ENCODE peak calls at places on chromosomes 6 and 20, in ten cellular contexts. One of them, this sample, is unnamed.
A peak's percentile ranks its signal among the peaks of the same experiment; 100 is the strongest.

GRCh38 chr6:132683543-132683942 is 24.6 kb upstream of the TAAR1 start:
- DNase-seq in GM23338: no peak
- DNase-seq in prostate gland: no peak
- DNase-seq in stomach: no peak
- DNase-seq in esophagus muscularis mucosa: no peak
- DNase-seq in HCT116: no peak
- DNase-seq in upper lobe of left lung: no peak
- DNase-seq in vagina: no peak
- DNase-seq in spleen: no peak
- DNase-seq in endothelial cell of umbilical vein: no peak
- DNase-seq in this sample: no peak

GRCh38 chr20:51411867-51412266 is 130.7 kb downstream of the NFATC2 start:
- DNase-seq in vagina: no peak
- DNase-seq in GM23338: peak; percentile 29
- DNase-seq in stomach: no peak
- DNase-seq in endothelial cell of umbilical vein: no peak
- DNase-seq in prostate gland: no peak
- DNase-seq in esophagus muscularis mucosa: no peak
- DNase-seq in upper lobe of left lung: no peak
- DNase-seq in HCT116: no peak
- DNase-seq in spleen: no peak
- DNase-seq in this sample: no peak

GRCh38 chr20:11902264-11902663 is 15.4 kb upstream of the BTBD3 start:
- DNase-seq in spleen: no peak
- DNase-seq in esophagus muscularis mucosa: no peak
- DNase-seq in GM23338: no peak
- DNase-seq in endothelial cell of umbilical vein: peak; percentile 8
- DNase-seq in upper lobe of left lung: no peak
- DNase-seq in vagina: no peak
- DNase-seq in prostate gland: no peak
- DNase-seq in stomach: no peak
- DNase-seq in HCT116: no peak
- DNase-seq in this sample: no peak

GRCh38 chr20:57008217-57008616 is 258.2 kb downstream of the BMP7 start:
- DNase-seq in prostate gland: no peak
- DNase-seq in esophagus muscularis mucosa: no peak
- DNase-seq in vagina: no peak
- DNase-seq in endothelial cell of umbilical vein: no peak
- DNase-seq in upper lobe of left lung: no peak
- DNase-seq in spleen: no peak
- DNase-seq in HCT116: no peak
- DNase-seq in stomach: no peak
- DNase-seq in GM23338: no peak
- DNase-seq in this sample: no peak

GRCh38 chr6:144559865-144560603 is 274.9 kb downstream of the UTRN start:
- DNase-seq in endothelial cell of umbilical vein: peak; percentile 65
- DNase-seq in esophagus muscularis mucosa: no peak
- DNase-seq in upper lobe of left lung: no peak
- DNase-seq in vagina: no peak
- DNase-seq in GM23338: no peak
- DNase-seq in stomach: no peak
- DNase-seq in spleen: no peak
- DNase-seq in prostate gland: peak; percentile 6
- DNase-seq in HCT116: no peak
- DNase-seq in this sample: no peak

GRCh38 chr6:30568245-30568644 is 3.0 kb upstream of the ABCF1 start:
- DNase-seq in HCT116: no peak
- DNase-seq in spleen: no peak
- DNase-seq in GM23338: no peak
- DNase-seq in vagina: no peak
- DNase-seq in esophagus muscularis mucosa: no peak
- DNase-seq in prostate gland: no peak
- DNase-seq in upper lobe of left lung: no peak
- DNase-seq in stomach: no peak
- DNase-seq in endothelial cell of umbilical vein: no peak
- DNase-seq in this sample: no peak

GRCh38 chr6:35238843-35239289 is 20.7 kb upstream of the ZNF76 start:
- DNase-seq in vagina: no peak
- DNase-seq in stomach: no peak
- DNase-seq in prostate gland: no peak
- DNase-seq in esophagus muscularis mucosa: no peak
- DNase-seq in HCT116: no peak
- DNase-seq in spleen: peak; percentile 24
- DNase-seq in endothelial cell of umbilical vein: peak; percentile 92
- DNase-seq in GM23338: peak; percentile 90
- DNase-seq in upper lobe of left lung: peak; percentile 69
- DNase-seq in this sample: no peak

GRCh38 chr6:27251672-27252251 is 4.3 kb downstream of the PRSS16 start:
- DNase-seq in spleen: peak; percentile 89
- DNase-seq in stomach: peak; percentile 91
- DNase-seq in upper lobe of left lung: peak; percentile 91
- DNase-seq in esophagus muscularis mucosa: no peak
- DNase-seq in HCT116: peak; percentile 85
- DNase-seq in vagina: no peak
- DNase-seq in endothelial cell of umbilical vein: peak; percentile 23
- DNase-seq in prostate gland: peak; percentile 79
- DNase-seq in GM23338: peak; percentile 98
- DNase-seq in this sample: peak; percentile 29

GRCh38 chr20:37223053-37223452 is 38.6 kb downstream of the GHRH start:
- DNase-seq in GM23338: no peak
- DNase-seq in prostate gland: no peak
- DNase-seq in endothelial cell of umbilical vein: no peak
- DNase-seq in HCT116: no peak
- DNase-seq in upper lobe of left lung: peak; percentile 73
- DNase-seq in vagina: no peak
- DNase-seq in stomach: no peak
- DNase-seq in esophagus muscularis mucosa: no peak
- DNase-seq in spleen: no peak
- DNase-seq in this sample: peak; percentile 84

GRCh38 chr6:37483502-37483901 is 16.2 kb downstream of the CCDC167 start:
- DNase-seq in upper lobe of left lung: no peak
- DNase-seq in spleen: no peak
- DNase-seq in endothelial cell of umbilical vein: no peak
- DNase-seq in HCT116: no peak
- DNase-seq in stomach: no peak
- DNase-seq in esophagus muscularis mucosa: no peak
- DNase-seq in prostate gland: no peak
- DNase-seq in vagina: no peak
- DNase-seq in GM23338: no peak
- DNase-seq in this sample: no peak
- TF ChIP-seq POLR2AphosphoS5 in upper lobe of left lung: no peak
- TF ChIP-seq POLR2AphosphoS5 in spleen: no peak
- TF ChIP-seq POLR2AphosphoS5 in endothelial cell of umbilical vein: no peak
- TF ChIP-seq POLR2AphosphoS5 in HCT116: no peak
- TF ChIP-seq POLR2AphosphoS5 in stomach: no peak
- TF ChIP-seq POLR2AphosphoS5 in esophagus muscularis mucosa: no peak
- TF ChIP-seq POLR2AphosphoS5 in prostate gland: no peak
- TF ChIP-seq POLR2AphosphoS5 in vagina: no peak
- TF ChIP-seq POLR2AphosphoS5 in GM23338: no peak
- TF ChIP-seq POLR2AphosphoS5 in this sample: no peak

DNA sequence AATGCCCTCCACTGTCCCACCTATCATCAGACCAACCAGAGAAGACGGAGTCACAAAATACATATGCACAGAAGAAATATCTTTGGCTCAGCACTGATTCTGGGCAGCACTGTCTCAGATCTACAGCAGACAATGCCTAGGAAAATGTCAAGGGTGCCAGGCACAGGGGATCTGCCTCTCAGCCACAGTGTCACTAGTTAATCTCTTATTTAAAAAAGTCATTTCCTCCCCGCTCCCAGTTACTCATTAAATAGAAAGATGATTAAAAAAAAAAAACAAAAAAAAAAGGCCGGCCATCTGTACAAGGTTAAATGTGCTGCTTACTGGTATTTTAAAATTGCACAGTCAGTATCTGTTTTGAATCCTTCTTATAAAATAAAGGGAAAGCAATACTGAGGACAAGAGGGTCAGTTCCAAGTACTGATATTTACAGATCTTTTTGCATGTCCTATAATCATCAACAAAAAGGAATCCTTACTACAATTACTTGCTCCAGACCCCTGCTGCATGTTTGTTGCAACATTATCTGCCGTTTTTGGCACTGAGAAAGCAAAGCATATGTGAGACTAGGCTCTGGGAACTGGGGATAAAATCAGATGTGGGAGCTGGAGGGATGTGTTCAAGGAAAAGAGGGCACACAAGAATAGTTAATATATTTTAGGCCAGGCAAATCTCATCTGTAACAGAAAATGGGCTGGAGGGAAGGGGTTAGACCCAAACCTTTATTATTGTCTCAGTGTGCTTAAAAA is 299.3 kb downstream of the KIF16B start:
- DNase-seq in upper lobe of left lung: no peak
- DNase-seq in HCT116: no peak
- DNase-seq in spleen: no peak
- DNase-seq in stomach: no peak
- DNase-seq in prostate gland: no peak
- DNase-seq in GM23338: no peak
- DNase-seq in vagina: no peak
- DNase-seq in endothelial cell of umbilical vein: no peak
- DNase-seq in esophagus muscularis mucosa: no peak
- DNase-seq in this sample: no peak
- H3K4me3 ChIP-seq in upper lobe of left lung: no peak overlapping the region
- H3K4me3 ChIP-seq in HCT116: no peak overlapping the region
- H3K4me3 ChIP-seq in spleen: no peak overlapping the region
- H3K4me3 ChIP-seq in stomach: no peak overlapping the region
- H3K4me3 ChIP-seq in prostate gland: no peak overlapping the region
- H3K4me3 ChIP-seq in GM23338: no peak overlapping the region
- H3K4me3 ChIP-seq in vagina: no peak overlapping the region
- H3K4me3 ChIP-seq in endothelial cell of umbilical vein: no peak overlapping the region
- H3K4me3 ChIP-seq in esophagus muscularis mucosa: no peak overlapping the region
- H3K4me3 ChIP-seq in this sample: no peak overlapping the region

GRCh38 chr20:5703542-5704215 is 46.5 kb upstream of the SHLD1 start:
- DNase-seq in esophagus muscularis mucosa: no peak
- DNase-seq in spleen: no peak
- DNase-seq in upper lobe of left lung: no peak
- DNase-seq in HCT116: no peak
- DNase-seq in prostate gland: peak; percentile 15
- DNase-seq in vagina: no peak
- DNase-seq in stomach: no peak
- DNase-seq in GM23338: no peak
- DNase-seq in endothelial cell of umbilical vein: peak; percentile 35
- DNase-seq in this sample: no peak

GRCh38 chr20:5710551-5710950 is 39.6 kb upstream of the SHLD1 start:
- DNase-seq in esophagus muscularis mucosa: no peak
- DNase-seq in vagina: no peak
- DNase-seq in endothelial cell of umbilical vein: no peak
- DNase-seq in HCT116: no peak
- DNase-seq in stomach: no peak
- DNase-seq in GM23338: no peak
- DNase-seq in upper lobe of left lung: no peak
- DNase-seq in spleen: no peak
- DNase-seq in prostate gland: no peak
- DNase-seq in this sample: no peak

GRCh38 chr20:5706797-5707196 is 43.4 kb upstream of the SHLD1 start:
- DNase-seq in stomach: no peak
- DNase-seq in spleen: no peak
- DNase-seq in upper lobe of left lung: no peak
- DNase-seq in endothelial cell of umbilical vein: no peak
- DNase-seq in vagina: no peak
- DNase-seq in GM23338: no peak
- DNase-seq in HCT116: no peak
- DNase-seq in esophagus muscularis mucosa: no peak
- DNase-seq in prostate gland: no peak
- DNase-seq in this sample: no peak

GRCh38 chr20:5705827-5706226 is 44.4 kb upstream of the SHLD1 start:
- DNase-seq in esophagus muscularis mucosa: no peak
- DNase-seq in endothelial cell of umbilical vein: no peak
- DNase-seq in spleen: no peak
- DNase-seq in upper lobe of left lung: no peak
- DNase-seq in prostate gland: no peak
- DNase-seq in GM23338: no peak
- DNase-seq in vagina: no peak
- DNase-seq in stomach: no peak
- DNase-seq in HCT116: no peak
- DNase-seq in this sample: no peak
- H3K27me3 ChIP-seq in esophagus muscularis mucosa: no peaks in the 10 kb centered on the region
- H3K27me3 ChIP-seq in endothelial cell of umbilical vein: peaks cover 7% of the 10 kb centered on the region
- H3K27me3 ChIP-seq in spleen: no peaks in the 10 kb centered on the region
- H3K27me3 ChIP-seq in upper lobe of left lung: no peaks in the 10 kb centered on the region
- H3K27me3 ChIP-seq in prostate gland: no peaks in the 10 kb centered on the region
- H3K27me3 ChIP-seq in GM23338: no peaks in the 10 kb centered on the region
- H3K27me3 ChIP-seq in vagina: no peaks in the 10 kb centered on the region
- H3K27me3 ChIP-seq in stomach: no peaks in the 10 kb centered on the region
- H3K27me3 ChIP-seq in HCT116: peaks cover 5% of the 10 kb centered on the region
- H3K27me3 ChIP-seq in this sample: no peaks in the 10 kb centered on the region

GRCh38 chr6:126574301-126574700 is 234.4 kb downstream of the CENPW start:
- DNase-seq in upper lobe of left lung: no peak
- DNase-seq in esophagus muscularis mucosa: no peak
- DNase-seq in prostate gland: no peak
- DNase-seq in spleen: no peak
- DNase-seq in GM23338: no peak
- DNase-seq in vagina: no peak
- DNase-seq in endothelial cell of umbilical vein: no peak
- DNase-seq in HCT116: no peak
- DNase-seq in stomach: no peak
- DNase-seq in this sample: no peak

GRCh38 chr6:126570507-126570906 is 230.6 kb downstream of the CENPW start:
- DNase-seq in esophagus muscularis mucosa: no peak
- DNase-seq in GM23338: no peak
- DNase-seq in upper lobe of left lung: no peak
- DNase-seq in prostate gland: no peak
- DNase-seq in stomach: no peak
- DNase-seq in HCT116: no peak
- DNase-seq in spleen: no peak
- DNase-seq in vagina: no peak
- DNase-seq in endothelial cell of umbilical vein: no peak
- DNase-seq in this sample: no peak
- TF ChIP-seq POLR2AphosphoS5 in esophagus muscularis mucosa: no peak
- TF ChIP-seq POLR2AphosphoS5 in GM23338: no peak
- TF ChIP-seq POLR2AphosphoS5 in upper lobe of left lung: no peak
- TF ChIP-seq POLR2AphosphoS5 in prostate gland: no peak
- TF ChIP-seq POLR2AphosphoS5 in stomach: no peak
- TF ChIP-seq POLR2AphosphoS5 in HCT116: no peak
- TF ChIP-seq POLR2AphosphoS5 in spleen: no peak
- TF ChIP-seq POLR2AphosphoS5 in vagina: no peak
- TF ChIP-seq POLR2AphosphoS5 in endothelial cell of umbilical vein: no peak
- TF ChIP-seq POLR2AphosphoS5 in this sample: no peak

DNA sequence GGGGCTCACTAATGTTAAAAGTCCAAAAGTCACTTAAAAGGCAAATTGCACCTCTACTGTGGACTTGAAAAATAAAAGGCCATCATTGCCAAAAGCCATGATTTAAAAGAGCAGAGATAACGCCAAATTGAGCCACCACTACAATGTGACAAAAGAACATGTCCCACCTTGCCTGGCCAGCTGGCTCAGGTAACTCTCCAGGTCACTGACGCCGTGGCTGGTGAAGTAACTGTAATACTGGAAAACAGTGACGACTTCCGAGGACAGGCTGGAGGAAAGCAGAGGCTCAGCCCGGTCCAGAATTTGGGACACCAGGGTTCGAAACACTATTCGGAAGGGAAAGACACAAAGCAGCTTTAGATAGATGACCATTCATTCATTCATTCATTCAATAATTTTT is 29.3 kb upstream of the ARMH2 start:
- DNase-seq in endothelial cell of umbilical vein: no peak
- DNase-seq in prostate gland: no peak
- DNase-seq in upper lobe of left lung: no peak
- DNase-seq in GM23338: no peak
- DNase-seq in vagina: no peak
- DNase-seq in HCT116: no peak
- DNase-seq in stomach: no peak
- DNase-seq in esophagus muscularis mucosa: no peak
- DNase-seq in spleen: no peak
- DNase-seq in this sample: no peak
- H3K4me3 ChIP-seq in endothelial cell of umbilical vein: no peak overlapping the region
- H3K4me3 ChIP-seq in prostate gland: no peak overlapping the region
- H3K4me3 ChIP-seq in upper lobe of left lung: no peak overlapping the region
- H3K4me3 ChIP-seq in GM23338: no peak overlapping the region
- H3K4me3 ChIP-seq in vagina: no peak overlapping the region
- H3K4me3 ChIP-seq in HCT116: no peak overlapping the region
- H3K4me3 ChIP-seq in stomach: no peak overlapping the region
- H3K4me3 ChIP-seq in esophagus muscularis mucosa: no peak overlapping the region
- H3K4me3 ChIP-seq in spleen: no peak overlapping the region
- H3K4me3 ChIP-seq in this sample: no peak overlapping the region

GRCh38 chr20:60334936-60335335 is 376.7 kb downstream of the CDH26 start:
- DNase-seq in esophagus muscularis mucosa: no peak
- DNase-seq in vagina: no peak
- DNase-seq in endothelial cell of umbilical vein: no peak
- DNase-seq in GM23338: no peak
- DNase-seq in stomach: no peak
- DNase-seq in prostate gland: no peak
- DNase-seq in upper lobe of left lung: no peak
- DNase-seq in spleen: no peak
- DNase-seq in HCT116: no peak
- DNase-seq in this sample: no peak
- H3K27me3 ChIP-seq in esophagus muscularis mucosa: no peaks in the 10 kb centered on the region
- H3K27me3 ChIP-seq in vagina: no peaks in the 10 kb centered on the region
- H3K27me3 ChIP-seq in endothelial cell of umbilical vein: no peaks in the 10 kb centered on the region
- H3K27me3 ChIP-seq in GM23338: no peaks in the 10 kb centered on the region
- H3K27me3 ChIP-seq in stomach: no peaks in the 10 kb centered on the region
- H3K27me3 ChIP-seq in prostate gland: no peaks in the 10 kb centered on the region
- H3K27me3 ChIP-seq in upper lobe of left lung: no peaks in the 10 kb centered on the region
- H3K27me3 ChIP-seq in spleen: no peaks in the 10 kb centered on the region
- H3K27me3 ChIP-seq in HCT116: no peaks in the 10 kb centered on the region
- H3K27me3 ChIP-seq in this sample: no peaks in the 10 kb centered on the region

This sample was measured in HL-60.